ENCODE peak calls at places on chromosomes 5 and 9, in ten cellular contexts. D is fibroblast of lung; A is activated CD8-positive, alpha-beta T cell treated with anti-CD3 and anti-CD28 coated beads for 36 hours; P is hypothalamus; J is effector memory CD8-positive, alpha-beta T cell; X is NCI-H524; B is AG09319; S is NCI-H2081; L is GDM1; U is neural progenitor cell. H is an unnamed sample.

GRCh38 chr9:20447291-20447690 is 175.0 kb downstream of the MLLT3 start:
- DNase-seq in D (no peak), A (no peak), P (no peak), J (no peak), X (no peak), B (no peak), S (no peak), L (no peak), U (no peak), H (no peak)

GRCh38 chr9:105693435-105694275 is 686 bp upstream of the TMEM38B start:
- DNase-seq in D (no peak), A (peak), P (no peak), J (no peak), X (peak), B (no peak), S (no peak), L (peak), U (peak), H (peak)

GRCh38 chr9:35102465-35102768 is 514 bp downstream of the STOML2 start:
- DNase-seq in D (no peak), A (no peak), P (no peak), J (no peak), X (no peak), B (no peak), S (no peak), L (no peak), U (no peak), H (no peak)

GRCh38 chr9:72533322-72533721 is 11.9 kb downstream of the TMC1 start:
- DNase-seq in D (no peak), A (no peak), P (no peak), J (no peak), X (no peak), B (no peak), S (no peak), L (no peak), U (no peak), H (no peak)

GRCh38 chr9:97367729-97368128 is 44.2 kb upstream of the TDRD7 start:
- DNase-seq in D (no peak), A (no peak), P (no peak), J (no peak), X (no peak), B (no peak), S (no peak), L (no peak), U (no peak), H (no peak)

GRCh38 chr5:55668356-55668755 is 43.8 kb downstream of the SLC38A9 start:
- DNase-seq in D (peak), A (no peak), P (no peak), J (no peak), X (no peak), B (no peak), S (no peak), L (no peak), U (no peak), H (no peak)

GRCh38 chr5:40507095-40507494 is 172.6 kb upstream of the PTGER4 start:
- DNase-seq in D (peak), A (no peak), P (no peak), J (no peak), X (no peak), B (no peak), S (no peak), L (no peak), U (no peak), H (no peak)

GRCh38 chr5:139481580-139482049 is 943 bp downstream of the STING1 start:
- DNase-seq in D (peak), A (no peak), P (no peak), J (no peak), X (peak), B (no peak), S (no peak), L (peak), U (no peak), H (no peak)

GRCh38 chr5:173639-174600 is 17.4 kb upstream of the LRRC14B start:
- DNase-seq in D (no peak), A (no peak), P (no peak), J (no peak), X (no peak), B (no peak), S (no peak), L (no peak), U (no peak), H (no peak)

GRCh38 chr5:21823076-21823574 is 1030.0 kb downstream of the CDH12 start:
- DNase-seq in D (no peak), A (no peak), P (no peak), J (no peak), X (no peak), B (no peak), S (peak), L (no peak), U (no peak), H (no peak)

GRCh38 chr5:67998709-67999251 is 216.8 kb upstream of the PIK3R1 start:
- DNase-seq in D (peak), A (no peak), P (no peak), J (no peak), X (no peak), B (no peak), S (no peak), L (no peak), U (no peak), H (no peak)

GRCh38 chr5:80711938-80712337 is 57.2 kb upstream of the DHFR start:
- DNase-seq in D (peak), A (peak), P (no peak), J (no peak), X (peak), B (no peak), S (peak), L (no peak), U (peak), H (no peak)

GRCh38 chr9:103203172-103203571 is 208.0 kb downstream of the CYLC2 start:
- DNase-seq in D (no peak), A (no peak), P (no peak), J (no peak), X (no peak), B (no peak), S (no peak), L (no peak), U (no peak), H (no peak)

GRCh38 chr9:115978739-115979138 is 174.9 kb upstream of the PAPPA start:
- DNase-seq in D (peak), A (no peak), P (no peak), J (no peak), X (no peak), B (peak), S (no peak), L (no peak), U (no peak), H (no peak)

GRCh38 chr5:122810405-122810804 is 35.0 kb upstream of the SNX24 start:
- DNase-seq in D (no peak), A (no peak), P (no peak), J (no peak), X (peak), B (no peak), S (no peak), L (no peak), U (no peak), H (no peak)

GRCh38 chr9:116100711-116101111 is 52.9 kb upstream of the PAPPA start:
- DNase-seq in D (peak), A (no peak), P (no peak), J (no peak), X (no peak), B (no peak), S (no peak), L (no peak), U (no peak), H (no peak)

GRCh38 chr5:93425102-93425501 is 155.9 kb downstream of the NR2F1-AS1 start:
- DNase-seq in D (no peak), A (no peak), P (no peak), J (no peak), X (no peak), B (no peak), S (no peak), L (no peak), U (no peak), H (no peak)

GRCh38 chr5:116516021-116516420 is 58.6 kb downstream of the SEMA6A start:
- DNase-seq in D (no peak), A (no peak), P (no peak), J (no peak), X (no peak), B (no peak), S (no peak), L (no peak), U (no peak), H (no peak)